ENCODE peak calls at places on chromosomes 7 and 10, in seven cellular contexts. Z, D, Q, V, T, E and G are unnamed samples.

GRCh38 chr10:7157091-7157490 is 253.7 kb downstream of the SFMBT2 start:
- DNase-seq in Z (no peak), E (no peak), D (no peak), Q (no peak), V (no peak), T (no peak), G (no peak)

GRCh38 chr10:121436630-121437311 is 161.5 kb downstream of the FGFR2 start:
- DNase-seq in Z (no peak), D (no peak), E (no peak), Q (no peak), V (no peak), T (no peak), G (no peak)

GRCh38 chr10:71539564-71540118 is 142.9 kb downstream of the CDH23 start:
- DNase-seq in Z (no peak), E (no peak), T (no peak), Q (no peak), D (no peak), V (no peak), G (no peak)

GRCh38 chr10:94324609-94325233 is 38.0 kb downstream of the NOC3L start:
- DNase-seq in V (no peak), E (no peak), Z (no peak), T (no peak), Q (no peak), D (no peak), G (no peak)

GRCh38 chr10:125868372-125868975 is 12.6 kb downstream of the DHX32 start:
- DNase-seq in Q (no peak), V (no peak), E (no peak), Z (no peak), D (no peak), T (no peak), G (no peak)

GRCh38 chr10:24465899-24466615 is 257.1 kb downstream of the KIAA1217 start:
- DNase-seq in V (no peak), D (no peak), Z (no peak), T (peak; percentile 41), E (peak; percentile 53), Q (no peak), G (no peak)

GRCh38 chr10:3411044-3411443 is 238.5 kb upstream of the PITRM1 start:
- DNase-seq in Z (no peak), E (no peak), Q (no peak), T (no peak), V (no peak), D (no peak), G (no peak)

GRCh38 chr10:52653510-52653909 is 119.1 kb downstream of the MBL2 start:
- DNase-seq in Z (no peak), D (no peak), Q (no peak), E (no peak), T (no peak), V (peak; percentile 28), G (peak; percentile 55)

GRCh38 chr7:151695856-151696555 is 176.3 kb upstream of the RHEB start:
- DNase-seq in Q (no peak), E (no peak), Z (no peak), D (no peak), V (no peak), T (no peak), G (peak; percentile 52)

GRCh38 chr7:157436763-157437480 is 100.1 kb downstream of the DNAJB6 start:
- DNase-seq in V (no peak), E (no peak), Z (no peak), T (no peak), Q (no peak), D (no peak), G (no peak)

GRCh38 chr10:102404361-102405107 is 9.0 kb downstream of the NFKB2 start:
- DNase-seq in T (no peak), Z (no peak), V (no peak), Q (no peak), D (no peak), E (no peak), G (no peak)

GRCh38 chr10:2106641-2107040 is 369.3 kb upstream of the ADARB2 start:
- DNase-seq in T (no peak), V (no peak), Z (no peak), E (no peak), D (no peak), Q (no peak), G (no peak)

GRCh38 chr10:22183771-22184466 is 33.9 kb downstream of the EBLN1 start:
- DNase-seq in Z (no peak), Q (no peak), T (no peak), E (no peak), D (no peak), V (no peak), G (no peak)

GRCh38 chr7:126778101-126778500 is 474.6 kb downstream of the GRM8 start:
- DNase-seq in V (no peak), Q (no peak), E (no peak), T (peak; percentile 98), D (no peak), Z (no peak), G (no peak)

GRCh38 chr7:119196183-119196582 is 971.7 kb downstream of the ANKRD7 start:
- DNase-seq in Z (no peak), V (no peak), D (no peak), E (no peak), Q (no peak), T (no peak), G (no peak)

GRCh38 chr10:79241990-79242619 is 105.2 kb upstream of the PPIF start:
- DNase-seq in T (no peak), Q (peak; percentile 62), Z (peak; percentile 54), E (peak; percentile 42), D (peak; percentile 7), V (peak; percentile 83), G (peak; percentile 82)

GRCh38 chr7:3884543-3884942 is 583.5 kb downstream of the SDK1 start:
- DNase-seq in Q (no peak), T (no peak), Z (no peak), D (no peak), V (no peak), E (no peak), G (no peak)

GRCh38 chr10:105041956-105042355 is 400.9 kb downstream of the SORCS3 start:
- DNase-seq in D (no peak), E (no peak), T (no peak), V (no peak), Q (no peak), Z (no peak), G (no peak)

GRCh38 chr7:130887182-130888016 is 153.4 kb upstream of the KLF14 start:
- DNase-seq in T (no peak), D (no peak), V (no peak), E (no peak), Z (no peak), Q (no peak), G (no peak)

GRCh38 chr10:12710594-12711343 is 290.7 kb downstream of the CCDC3 start:
- DNase-seq in V (peak; percentile 75), Z (peak; percentile 79), E (peak; percentile 100), Q (peak; percentile 70), D (peak; percentile 59), T (peak; percentile 19), G (peak; percentile 68)

GRCh38 chr7:2084331-2084730 is 148.4 kb downstream of the MAD1L1 start:
- DNase-seq in T (no peak), Q (no peak), Z (no peak), E (no peak), D (no peak), V (no peak), G (no peak)

GRCh38 chr7:94883676-94884075 is 23.7 kb upstream of the PPP1R9A start:
- DNase-seq in Z (no peak), V (no peak), Q (no peak), T (no peak), E (no peak), D (no peak), G (no peak)

GRCh38 chr7:121080257-121080912 is 91.9 kb downstream of the CPED1 start:
- DNase-seq in V (no peak), E (no peak), Z (no peak), D (no peak), Q (no peak), T (no peak), G (no peak)

GRCh38 chr7:73980206-73980605 is 47.8 kb upstream of the ELN start:
- DNase-seq in Z (no peak), V (no peak), E (no peak), D (no peak), Q (no peak), T (no peak), G (no peak)

GRCh38 chr7:2802504-2803341 is 41.4 kb downstream of the GNA12 start:
- DNase-seq in T (peak; percentile 71), Z (no peak), Q (no peak), V (peak; percentile 55), D (no peak), E (no peak), G (no peak)

GRCh38 chr7:133941496-133941895 is 185.6 kb upstream of the LRGUK start:
- DNase-seq in Z (no peak), D (no peak), T (no peak), Q (no peak), V (no peak), E (no peak), G (no peak)

GRCh38 chr7:156353352-156353751 is 287.2 kb upstream of the RNF32 start:
- DNase-seq in Z (no peak), E (no peak), D (no peak), V (no peak), Q (no peak), T (no peak), G (no peak)

GRCh38 chr7:106730021-106730420 is 69.1 kb upstream of the CCDC71L start:
- DNase-seq in Q (no peak), V (no peak), Z (no peak), D (no peak), E (no peak), T (no peak), G (no peak)

GRCh38 chr7:4208086-4208485 is 474.0 kb upstream of the FOXK1 start:
- DNase-seq in E (no peak), Z (no peak), Q (no peak), D (no peak), T (no peak), V (no peak), G (no peak)

GRCh38 chr10:27558612-27559020 is 54.5 kb downstream of the RAB18 start:
- DNase-seq in Q (peak; percentile 35), D (no peak), V (peak; percentile 36), Z (peak; percentile 55), T (peak; percentile 40), E (no peak), G (no peak)

GRCh38 chr10:43253461-43254198 is 13.2 kb downstream of the RASGEF1A start:
- DNase-seq in T (no peak), Z (no peak), D (no peak), V (peak; percentile 9), Q (peak; percentile 7), E (no peak), G (no peak)

GRCh38 chr7:134368851-134369533 is 52.3 kb upstream of the SLC35B4 start:
- DNase-seq in T (no peak), E (no peak), D (no peak), Z (no peak), Q (no peak), V (peak; percentile 21), G (peak; percentile 65)

GRCh38 chr7:7779888-7780287 is 61.5 kb upstream of the RPA3 start:
- DNase-seq in D (no peak), Z (no peak), Q (no peak), V (no peak), E (no peak), T (no peak), G (no peak)

GRCh38 chr10:74863508-74863907 is 37.1 kb downstream of the KAT6B start:
- DNase-seq in D (no peak), T (no peak), V (no peak), Q (no peak), Z (no peak), E (no peak), G (no peak)